ENCODE peak calls at places on chromosomes 7 and 10, in five cellular contexts. E, H, P, A and Q are unnamed samples.

GRCh38 chr7:117195361-117195760 is 127.5 kb downstream of the WNT2 start:
- DNase-seq in P (no peak), E (no peak), A (no peak), H (no peak), Q (no peak)

GRCh38 chr10:4162571-4163286 is 377.7 kb upstream of the KLF6 start:
- DNase-seq in A (no peak), E (no peak), H (no peak), P (no peak), Q (no peak)

GRCh38 chr10:49598986-49599385 is 11.1 kb upstream of the SLC18A3 start:
- DNase-seq in P (no peak), E (no peak), H (no peak), A (no peak), Q (no peak)

GRCh38 chr7:111933614-111934013 is 272.6 kb downstream of the DOCK4 start:
- DNase-seq in P (no peak), A (no peak), H (no peak), E (no peak), Q (no peak)

GRCh38 chr7:134315679-134316538 is 821 bp downstream of the SLC35B4 start:
- DNase-seq in E (no peak), A (no peak), P (peak), H (peak), Q (no peak)

GRCh38 chr7:90155206-90155605 is 937 bp downstream of the STEAP1 start:
- DNase-seq in P (peak), A (no peak), H (no peak), E (no peak), Q (no peak)

GRCh38 chr10:3787001-3787400 is 2.0 kb upstream of the KLF6 start:
- DNase-seq in E (no peak), H (no peak), P (peak), A (no peak), Q (no peak)

GRCh38 chr7:66542528-66543373 is 85.9 kb upstream of the KCTD7 start:
- DNase-seq in E (no peak), A (no peak), P (peak), H (no peak), Q (no peak)

GRCh38 chr10:26621243-26621888 is 76.1 kb upstream of the PDSS1 start:
- DNase-seq in A (no peak), P (peak), E (no peak), H (no peak), Q (no peak)

GRCh38 chr10:70162892-70163201 is 7.5 kb downstream of the SAR1A start:
- DNase-seq in A (no peak), H (no peak), P (no peak), E (no peak), Q (no peak)

GRCh38 chr10:126465771-126466170 is 77.5 kb upstream of the ADAM12 start:
- DNase-seq in A (no peak), P (no peak), E (no peak), H (no peak), Q (no peak)

GRCh38 chr10:114102253-114102652 is 58.6 kb downstream of the ADRB1 start:
- DNase-seq in P (no peak), E (no peak), H (no peak), A (no peak), Q (no peak)

GRCh38 chr10:114239994-114240345 is 916 bp downstream of the VWA2 start:
- DNase-seq in A (no peak), H (peak), E (no peak), P (no peak), Q (no peak)

GRCh38 chr7:95609277-95609971 is 13.1 kb upstream of the PDK4 start:
- DNase-seq in P (peak), H (no peak), A (peak), E (no peak), Q (no peak)

GRCh38 chr10:69124558-69125121 is 662 bp downstream of the VPS26A start:
- DNase-seq in P (peak), H (peak), A (peak), E (peak), Q (peak)

DNA sequence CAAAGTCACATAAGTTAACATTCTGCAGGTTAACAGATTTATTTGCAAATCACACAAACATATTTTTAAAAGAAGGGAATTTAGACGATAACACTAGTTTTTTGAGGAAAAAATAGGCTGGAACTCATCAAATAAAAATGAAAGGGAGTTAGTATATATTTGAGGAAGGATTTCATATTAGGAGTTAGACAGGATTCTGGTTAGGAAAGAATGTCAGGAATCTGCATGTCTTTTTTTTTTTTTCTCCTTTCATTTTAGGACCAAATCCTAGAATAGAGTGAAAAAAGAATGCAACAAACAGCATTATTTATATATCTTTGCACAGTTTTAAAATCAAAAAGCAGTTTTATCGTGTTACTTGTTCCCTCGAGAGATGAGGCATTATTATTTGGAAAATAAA is 8.9 kb upstream of the TRDMT1 start:
- DNase-seq in A (no peak), E (no peak), H (no peak), P (no peak), Q (no peak)
- TF ChIP-seq CTCF in A (no peak), E (no peak), H (no peak), P (no peak), Q (no peak)

GRCh38 chr7:49643321-49643720 is 130.1 kb upstream of the VWC2 start:
- DNase-seq in A (no peak), H (no peak), E (no peak), P (no peak), Q (no peak)
- TF ChIP-seq CTCF in A (no peak), H (no peak), E (no peak), P (no peak), Q (no peak)

GRCh38 chr7:71237945-71238344 is 106.0 kb downstream of the GALNT17 start:
- DNase-seq in H (peak), P (no peak), A (no peak), E (no peak), Q (no peak)
- TF ChIP-seq CTCF in H (no peak), P (no peak), A (no peak), E (no peak), Q (no peak)

DNA sequence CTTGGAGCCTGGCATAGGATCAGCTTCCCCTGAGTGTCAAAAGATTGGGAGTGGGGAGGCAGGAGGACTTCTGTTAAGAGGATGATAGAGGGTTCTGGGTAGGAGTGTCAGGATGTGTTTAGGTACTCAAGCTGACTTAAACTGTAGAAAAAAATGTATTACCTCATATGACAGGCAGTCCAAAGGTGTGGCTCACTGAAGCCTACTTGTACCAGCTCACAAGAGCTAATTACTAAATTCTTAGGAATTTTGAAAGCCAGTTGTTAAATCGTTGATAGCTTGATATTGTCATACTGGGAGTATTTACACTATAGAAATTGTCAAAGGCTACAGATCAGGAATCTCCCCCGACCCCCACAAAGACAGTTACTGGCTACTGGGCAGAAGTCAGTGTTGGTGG is 32.1 kb downstream of the FAS start:
- DNase-seq in H (no peak), A (no peak), P (peak), E (no peak), Q (no peak)
- TF ChIP-seq CTCF in H (no peak), A (no peak), P (no peak), E (no peak), Q (no peak)

DNA sequence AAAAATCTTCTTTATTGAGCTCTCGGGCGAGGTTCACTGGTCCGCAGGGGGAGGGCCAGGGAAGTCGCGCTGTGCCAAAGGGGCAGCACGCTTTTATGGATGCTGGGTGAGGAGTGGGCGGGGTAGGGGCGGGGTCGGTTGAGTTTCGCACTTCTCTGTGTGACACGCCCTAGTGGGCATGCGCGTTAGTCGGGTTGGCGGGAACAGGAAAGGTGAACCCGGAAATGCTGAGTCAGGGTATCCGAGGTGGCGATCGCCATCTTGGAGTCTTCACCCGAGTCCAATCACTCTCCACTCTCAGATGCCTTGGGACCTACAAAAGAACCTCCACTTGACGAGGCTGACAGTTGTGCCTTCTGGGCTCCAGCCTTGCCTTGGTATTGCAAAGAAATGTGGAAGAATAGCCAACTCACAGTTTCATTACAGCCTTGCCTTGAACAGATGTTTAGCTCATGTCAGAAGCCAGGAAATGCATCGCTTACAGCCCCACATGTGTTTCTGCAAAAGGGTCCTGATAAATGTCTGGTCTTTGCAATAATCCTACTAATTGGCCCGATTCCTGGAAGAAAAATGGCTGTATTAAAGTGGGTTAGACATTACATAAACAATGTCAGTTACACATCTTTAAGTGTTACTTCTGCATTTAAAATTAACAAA is 64.1 kb downstream of the AHR start:
- DNase-seq in H (no peak), E (no peak), A (no peak), P (no peak), Q (no peak)
- TF ChIP-seq CTCF in H (no peak), E (no peak), A (no peak), P (no peak), Q (no peak)

DNA sequence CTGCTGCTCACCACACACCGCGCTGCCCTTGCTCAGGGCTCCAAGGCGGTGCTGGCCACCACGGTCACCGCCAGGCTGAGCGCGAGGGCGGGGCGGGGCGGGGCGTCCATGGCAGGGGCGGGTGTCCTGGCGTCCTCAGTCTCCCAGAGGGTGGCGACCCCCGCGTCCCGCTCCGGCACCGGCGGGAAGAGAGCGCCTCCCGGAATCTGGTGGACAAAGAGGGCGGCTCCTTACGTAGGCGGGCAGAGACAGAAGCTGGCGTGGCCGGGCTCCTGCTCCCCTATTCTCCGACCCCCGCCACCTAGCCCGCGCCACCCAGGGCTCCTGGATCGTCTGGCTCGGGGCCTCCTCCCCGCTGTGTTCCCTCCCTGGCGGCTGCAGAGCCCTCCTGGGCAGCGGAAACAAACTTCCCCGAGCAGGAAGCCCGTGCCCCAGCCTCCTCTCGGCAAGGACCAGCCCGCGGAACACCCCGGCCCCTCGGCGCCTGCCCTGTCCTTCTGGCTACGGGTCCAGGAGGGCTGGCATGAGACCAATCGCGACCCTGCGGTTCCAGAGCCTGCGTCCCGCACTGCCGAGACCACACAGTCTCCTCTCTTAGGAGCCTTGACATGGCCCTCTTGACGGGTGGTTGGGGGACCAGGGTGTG is 133.8 kb upstream of the ZNF92 start:
- DNase-seq in E (peak), H (peak), P (no peak), A (peak), Q (peak)
- TF ChIP-seq CTCF in E (peak), H (no peak), P (no peak), A (no peak), Q (no peak)